ENCODE peak calls at places on chromosomes 3 and 15, in ten cellular contexts. E, F, R, P, Q, K, B, T, H and G are unnamed samples.

GRCh38 chr15:54941417-54941816 is 255.3 kb downstream of the RSL24D1 start:
- DNase-seq in T (no peak), Q (peak; percentile 73), H (no peak), E (no peak), B (no peak), P (no peak), K (no peak), R (no peak), F (no peak), G (no peak)

GRCh38 chr15:61749169-61749568 is 311.1 kb downstream of the VPS13C start:
- DNase-seq in E (no peak), T (no peak), R (no peak), F (no peak), P (no peak), Q (peak; percentile 90), H (no peak), B (no peak), K (no peak), G (no peak)

GRCh38 chr15:58038426-58039106 is 26.9 kb downstream of the ALDH1A2 start:
- DNase-seq in B (no peak), H (no peak), R (no peak), Q (peak; percentile 93), T (peak; percentile 8), E (no peak), P (no peak), K (no peak), F (no peak), G (peak; percentile 61)

GRCh38 chr3:175672119-175672689 is 813.1 kb downstream of the NAALADL2 start:
- DNase-seq in F (no peak), P (peak; percentile 1), B (no peak), T (peak; percentile 43), H (no peak), E (no peak), K (no peak), R (no peak), Q (peak; percentile 43), G (peak; percentile 13)

GRCh38 chr3:73405853-73406252 is 218.9 kb downstream of the PDZRN3 start:
- DNase-seq in P (no peak), F (peak; percentile 54), B (no peak), E (no peak), H (no peak), T (peak; percentile 68), R (no peak), Q (no peak), K (no peak), G (no peak)

GRCh38 chr3:97579365-97579764 is 185.2 kb upstream of the ARL6 start:
- DNase-seq in K (no peak), T (no peak), Q (no peak), B (no peak), E (no peak), F (no peak), H (no peak), R (no peak), P (no peak), G (no peak)

GRCh38 chr15:80645494-80646065 is 49.5 kb upstream of the ABHD17C start:
- DNase-seq in P (no peak), H (no peak), Q (no peak), B (peak; percentile 25), E (no peak), F (no peak), K (no peak), T (peak; percentile 57), R (no peak), G (no peak)

GRCh38 chr3:159234306-159234705 is 432.5 kb downstream of the MFSD1 start:
- DNase-seq in E (peak; percentile 24), B (no peak), K (no peak), R (no peak), H (no peak), Q (no peak), T (peak; percentile 65), F (no peak), P (no peak), G (peak; percentile 34)

DNA sequence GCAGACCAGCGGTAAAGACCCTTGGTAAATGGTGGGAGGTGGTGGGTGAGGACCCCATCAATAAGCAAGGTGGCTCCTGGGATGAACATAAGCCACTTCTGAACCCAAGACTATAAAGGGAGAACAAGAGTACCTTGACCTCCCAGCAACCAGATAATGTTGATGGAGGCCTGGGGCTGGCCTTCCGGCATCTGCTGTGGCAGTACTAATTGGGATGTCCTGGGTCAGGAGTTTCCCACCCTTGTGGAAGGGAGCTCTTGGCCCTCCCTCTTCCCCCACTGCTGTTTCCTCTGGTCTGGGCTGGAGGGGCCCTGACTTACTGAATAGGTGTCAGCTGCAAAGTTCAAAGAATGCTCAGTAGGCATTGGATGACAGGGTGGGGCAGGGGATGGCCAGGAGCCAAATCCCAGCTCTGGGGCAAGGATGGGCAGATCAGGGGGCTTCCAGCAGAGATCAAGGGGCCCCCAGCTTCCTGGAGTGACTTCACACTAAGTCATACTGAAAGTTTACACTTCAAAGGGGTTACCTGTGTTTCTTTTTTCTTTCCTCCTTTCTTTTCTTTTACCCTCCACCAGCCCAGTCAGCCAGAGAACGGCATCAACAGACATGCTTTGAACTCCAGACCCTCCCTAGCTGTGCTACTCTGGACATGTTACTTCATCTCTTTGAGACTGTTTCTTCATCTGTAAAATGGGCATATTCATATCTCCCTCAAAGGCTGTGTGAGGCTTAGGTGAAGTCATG is 1.6 kb downstream of the RBP1 start:
- DNase-seq in E (no peak), P (no peak), T (no peak), F (no peak), R (no peak), H (no peak), K (no peak), B (no peak), Q (no peak), G (no peak)
- H3K4me3 ChIP-seq in E (no peak overlapping the region), P (no peak overlapping the region), T (no peak overlapping the region), F (no peak overlapping the region), R (peak overlapping the region; percentile 69), H (no peak overlapping the region), K (no peak overlapping the region), B (no peak overlapping the region), Q (no peak overlapping the region), G (no peak overlapping the region)

DNA sequence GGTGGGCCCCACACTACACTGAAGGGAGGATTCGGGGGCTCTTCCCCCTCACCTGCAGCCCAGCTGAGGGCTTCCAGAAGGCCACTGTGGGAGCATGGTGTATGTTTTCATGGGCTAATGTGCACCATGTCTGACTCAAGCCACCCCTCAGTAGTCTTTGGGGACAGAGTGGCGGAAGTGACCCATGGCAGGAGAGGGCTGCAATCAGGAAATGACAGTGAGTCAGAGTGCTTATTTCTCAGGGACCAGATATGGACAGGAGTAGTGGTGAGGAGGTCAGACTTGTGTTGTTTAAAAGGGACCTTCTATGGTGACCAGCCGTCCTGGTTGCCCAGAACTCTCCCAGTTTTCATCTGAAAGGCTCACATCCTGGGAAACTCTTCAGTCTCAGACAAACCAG is 32.8 kb upstream of the SLC9A9 start:
- DNase-seq in K (no peak), Q (no peak), H (no peak), P (no peak), T (no peak), R (no peak), F (no peak), E (no peak), B (no peak), G (no peak)
- H3K4me3 ChIP-seq in K (no peak overlapping the region), Q (no peak overlapping the region), H (no peak overlapping the region), P (no peak overlapping the region), T (no peak overlapping the region), R (no peak overlapping the region), F (no peak overlapping the region), E (no peak overlapping the region), B (no peak overlapping the region), G (no peak overlapping the region)

GRCh38 chr3:114218578-114219185 is 18.7 kb downstream of the ZNF80 start:
- DNase-seq in K (no peak), E (no peak), T (no peak), B (no peak), F (no peak), P (no peak), H (no peak), R (no peak), Q (no peak), G (no peak)

GRCh38 chr3:114218006-114218405 is 19.4 kb downstream of the ZNF80 start:
- DNase-seq in E (no peak), H (no peak), T (no peak), P (no peak), R (no peak), F (no peak), Q (no peak), B (no peak), K (no peak), G (no peak)

GRCh38 chr3:114221165-114221880 is 16.1 kb downstream of the ZNF80 start:
- DNase-seq in H (no peak), Q (no peak), P (no peak), R (no peak), F (no peak), K (no peak), T (no peak), B (no peak), E (no peak), G (no peak)

GRCh38 chr3:114221881-114222264 is 15.5 kb downstream of the ZNF80 start:
- DNase-seq in B (no peak), R (no peak), F (no peak), E (no peak), K (no peak), T (no peak), P (no peak), Q (no peak), H (no peak), G (no peak)

DNA sequence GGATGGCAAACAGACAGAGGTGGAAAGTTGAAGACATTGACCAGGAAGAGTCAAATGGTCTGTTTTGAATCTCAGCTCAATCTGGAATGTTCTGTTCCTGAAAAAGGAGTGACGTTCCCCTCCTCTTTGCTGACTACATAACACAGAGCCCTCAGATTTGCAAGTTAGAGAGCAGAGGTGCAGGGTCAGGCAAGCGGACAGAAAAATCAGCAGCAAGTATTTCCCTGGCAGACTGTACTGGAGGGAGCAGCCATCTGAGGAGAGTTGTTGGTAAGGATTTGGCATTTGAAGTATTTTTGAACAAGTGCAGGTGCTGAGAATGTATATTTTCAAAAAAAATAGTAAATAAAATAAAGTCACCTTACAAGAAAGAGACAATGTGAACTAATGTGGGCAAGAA is 17.6 kb downstream of the ZNF80 start:
- DNase-seq in B (no peak), E (no peak), R (no peak), Q (no peak), P (no peak), H (no peak), F (no peak), T (no peak), K (no peak), G (no peak)
- H3K4me3 ChIP-seq in B (no peak overlapping the region), E (no peak overlapping the region), R (no peak overlapping the region), Q (no peak overlapping the region), P (no peak overlapping the region), H (no peak overlapping the region), F (no peak overlapping the region), T (no peak overlapping the region), K (no peak overlapping the region), G (no peak overlapping the region)

DNA sequence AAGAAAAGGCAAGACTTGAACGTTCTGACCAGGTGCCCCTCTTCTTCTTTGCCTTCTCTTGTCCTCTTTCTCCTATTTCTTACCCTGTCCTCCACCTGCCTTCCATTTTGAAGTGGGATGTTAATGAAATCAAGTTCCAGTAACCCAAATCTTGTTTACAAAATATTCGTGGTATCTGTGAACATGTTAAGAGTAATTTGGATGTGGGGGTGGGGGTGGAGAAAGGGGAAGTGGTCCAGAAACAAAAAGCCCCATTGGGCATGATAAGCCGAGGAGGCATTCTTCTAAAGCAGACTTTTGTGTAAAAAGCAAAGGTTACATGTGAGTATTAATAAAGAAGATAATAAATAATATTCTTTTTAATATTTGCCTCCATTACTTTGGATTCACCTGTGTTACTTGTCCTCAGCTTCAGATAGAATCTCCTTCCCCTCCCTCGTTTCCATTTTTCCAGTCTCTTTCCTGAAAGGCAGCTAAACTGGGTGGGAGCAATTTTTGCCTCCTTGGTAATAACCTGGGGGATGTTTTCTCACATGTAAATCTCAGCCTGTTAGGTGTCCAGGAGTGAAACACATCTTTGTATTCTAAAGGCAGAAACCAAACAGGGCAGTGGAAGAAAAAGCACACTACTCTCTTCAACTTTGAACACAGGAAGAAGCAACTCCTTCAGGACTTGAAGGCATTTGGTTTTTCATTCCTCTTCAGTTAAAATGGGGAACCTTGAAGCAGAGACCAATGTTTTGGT is 3.2 kb downstream of the CHST2 start:
- DNase-seq in R (no peak), T (no peak), P (no peak), H (no peak), K (no peak), Q (no peak), F (no peak), B (no peak), E (no peak), G (no peak)
- H3K4me3 ChIP-seq in R (no peak overlapping the region), T (no peak overlapping the region), P (no peak overlapping the region), H (no peak overlapping the region), K (no peak overlapping the region), Q (no peak overlapping the region), F (no peak overlapping the region), B (no peak overlapping the region), E (no peak overlapping the region), G (peak overlapping the region; percentile 88)